ENCODE peak calls at places on chromosomes 6 and 20, in five cellular contexts. Z is amniotic stem cell; M is myocyte; C is OCI-M1; W is activated naive CD4-positive, alpha-beta T cell treated with anti-CD3 and anti-CD28 coated beads, Interleukin-2, amount 50 U/mL, for 16 hours. L is an unnamed sample.

GRCh38 chr6:39430968-39431523 is 108.5 kb upstream of the KCNK16 start:
- DNase-seq in W (no peak), Z (no peak), M (peak), C (no peak), L (peak)

GRCh38 chr20:41306061-41306727 is 11.3 kb downstream of the ZHX3 start:
- DNase-seq in C (no peak), Z (no peak), M (no peak), W (no peak), L (no peak)

GRCh38 chr20:48932375-48932941 is 10.9 kb downstream of the ARFGEF2 start:
- DNase-seq in C (no peak), W (no peak), M (peak), Z (no peak), L (no peak)

GRCh38 chr6:21915707-21916399 is 322.3 kb downstream of the SOX4 start:
- DNase-seq in W (no peak), M (peak), Z (no peak), C (peak), L (no peak)

GRCh38 chr20:23889775-23890187 is 10.2 kb upstream of the CST5 start:
- DNase-seq in W (peak), M (no peak), C (peak), Z (peak), L (no peak)

GRCh38 chr20:22862645-22863230 is 172.4 kb upstream of the SSTR4 start:
- DNase-seq in M (no peak), C (no peak), Z (no peak), W (no peak), L (no peak)

GRCh38 chr20:49668181-49668877 is 45.3 kb downstream of the B4GALT5 start:
- DNase-seq in C (peak), Z (no peak), W (peak), M (no peak), L (no peak)

GRCh38 chr20:57780398-57780797 is 70.6 kb upstream of the PMEPA1 start:
- DNase-seq in W (no peak), C (no peak), M (no peak), Z (no peak), L (no peak)

GRCh38 chr20:1491891-1492642 is 847 bp upstream of the SIRPB2 start:
- DNase-seq in Z (no peak), W (no peak), M (no peak), C (no peak), L (no peak)

GRCh38 chr6:155120034-155120433 is 124.9 kb downstream of the TIAM2 start:
- DNase-seq in M (no peak), Z (no peak), C (no peak), W (no peak), L (no peak)

GRCh38 chr20:32252189-32252588 is 25.3 kb upstream of the KIF3B start:
- DNase-seq in W (peak), M (no peak), C (no peak), Z (no peak), L (no peak)

GRCh38 chr20:35271904-35272303 is 6.0 kb downstream of the MMP24OS start:
- DNase-seq in M (no peak), C (no peak), Z (no peak), W (no peak), L (no peak)

GRCh38 chr6:150998992-150999975 is 133.8 kb downstream of the MTHFD1L start:
- DNase-seq in M (no peak), Z (no peak), C (no peak), W (no peak), L (no peak)

GRCh38 chr6:152189736-152190135 is 382.3 kb downstream of the ESR1 start:
- DNase-seq in W (no peak), Z (no peak), C (no peak), M (no peak), L (no peak)

GRCh38 chr20:3349786-3350185 is 57.7 kb downstream of the DNAAF9 start:
- DNase-seq in W (no peak), C (no peak), Z (no peak), M (no peak), L (no peak)

GRCh38 chr6:25342784-25343183 is 63.6 kb downstream of the CARMIL1 start:
- DNase-seq in C (peak), M (peak), W (no peak), Z (peak), L (no peak)

GRCh38 chr6:45599053-45599452 is 221.3 kb upstream of the SUPT3H start:
- DNase-seq in M (no peak), Z (no peak), W (no peak), C (no peak), L (no peak)

GRCh38 chr6:92541457-92542060 is 877.8 kb downstream of the EPHA7 start:
- DNase-seq in Z (no peak), M (peak), C (peak), W (no peak), L (no peak)

GRCh38 chr6:158284340-158285210 is 27.7 kb upstream of the TULP4 start:
- DNase-seq in Z (peak), C (no peak), W (no peak), M (no peak), L (peak)

L was measured in ovary.